ENCODE peak calls at places on chromosomes 16 and 17, in seven cellular contexts. W is A549, A is heart left ventricle, I is uterus, D is ovary, L is endothelial cell of umbilical vein, T is HepG2. V is an unnamed sample.

GRCh38 chr16:86039606-86040005 is 140.6 kb downstream of the IRF8 start:
- DNase-seq in W (no peak), A (no peak), I (no peak), D (no peak), L (no peak), T (no peak), V (no peak)

GRCh38 chr16:68328860-68329370 is 18.1 kb downstream of the PRMT7 start:
- DNase-seq in W (no peak), A (no peak), I (no peak), D (no peak), L (no peak), T (no peak), V (no peak)

GRCh38 chr17:58789831-58790230 is 34.2 kb downstream of the PPM1E start:
- DNase-seq in W (no peak), A (no peak), I (no peak), D (no peak), L (no peak), T (no peak), V (no peak)

GRCh38 chr16:77761204-77761603 is 27.2 kb upstream of the VAT1L start:
- DNase-seq in W (no peak), A (no peak), I (no peak), D (no peak), L (no peak), T (no peak), V (no peak)

GRCh38 chr17:38982858-38983746 is 15.9 kb upstream of the FBXO47 start:
- DNase-seq in W (peak; percentile 79), A (peak; percentile 39), I (peak; percentile 50), D (peak; percentile 39), L (peak; percentile 74), T (peak; percentile 69), V (peak; percentile 38)

GRCh38 chr17:58525239-58525638 is 10.8 kb upstream of the MTMR4 start:
- DNase-seq in W (no peak), A (no peak), I (peak; percentile 56), D (peak; percentile 50), L (peak; percentile 82), T (no peak), V (no peak)

GRCh38 chr17:2724783-2725164 is 13.2 kb upstream of the CLUH start:
- DNase-seq in W (peak; percentile 77), A (no peak), I (no peak), D (no peak), L (peak; percentile 19), T (no peak), V (no peak)

GRCh38 chr17:81324177-81324905 is 29.2 kb upstream of the SLC38A10 start:
- DNase-seq in W (no peak), A (no peak), I (no peak), D (no peak), L (no peak), T (no peak), V (no peak)

GRCh38 chr17:42061641-42062487 is 11.5 kb upstream of the C17orf113 start:
- DNase-seq in W (no peak), A (no peak), I (no peak), D (no peak), L (no peak), T (no peak), V (no peak)

GRCh38 chr17:32777436-32777835 is 99.5 kb downstream of the MYO1D start:
- DNase-seq in W (peak; percentile 21), A (no peak), I (no peak), D (no peak), L (no peak), T (no peak), V (no peak)

GRCh38 chr16:74720579-74720978 is 19.9 kb upstream of the MLKL start:
- DNase-seq in W (no peak), A (no peak), I (no peak), D (no peak), L (no peak), T (no peak), V (no peak)

GRCh38 chr16:3161235-3162018 is 26.6 kb upstream of the OR1F1 start:
- DNase-seq in W (peak; percentile 59), A (no peak), I (no peak), D (no peak), L (no peak), T (no peak), V (no peak)

GRCh38 chr16:21566891-21567414 is 32.4 kb upstream of the METTL9 start:
- DNase-seq in W (no peak), A (no peak), I (peak; percentile 3), D (no peak), L (no peak), T (no peak), V (no peak)

GRCh38 chr17:8110456-8110804 is 7.9 kb downstream of the ALOXE3 start:
- DNase-seq in W (no peak), A (no peak), I (no peak), D (no peak), L (no peak), T (no peak), V (no peak)

GRCh38 chr16:20327444-20328041 is at the start of gene GP2:
- DNase-seq in W (no peak), A (no peak), I (no peak), D (no peak), L (no peak), T (peak; percentile 45), V (no peak)

GRCh38 chr16:67404740-67405226 is 11.5 kb upstream of the TPPP3 start:
- DNase-seq in W (no peak), A (no peak), I (no peak), D (no peak), L (no peak), T (no peak), V (no peak)

GRCh38 chr16:89216315-89217137 is 977 bp upstream of the ZNF778 start:
- DNase-seq in W (peak; percentile 79), A (peak; percentile 82), I (peak; percentile 76), D (peak; percentile 82), L (peak; percentile 85), T (peak; percentile 82), V (peak; percentile 69)

GRCh38 chr17:49509588-49509917 is 14.5 kb downstream of the NGFR start:
- DNase-seq in W (no peak), A (no peak), I (no peak), D (no peak), L (no peak), T (no peak), V (no peak)

GRCh38 chr17:79000396-79001189 is 9.0 kb downstream of the CANT1 start:
- DNase-seq in W (no peak), A (no peak), I (peak; percentile 12), D (peak; percentile 26), L (no peak), T (no peak), V (no peak)

GRCh38 chr17:17401271-17401781 is 75.5 kb upstream of the MED9 start:
- DNase-seq in W (peak; percentile 31), A (no peak), I (no peak), D (no peak), L (no peak), T (peak; percentile 56), V (peak; percentile 81)

GRCh38 chr17:31052187-31052889 is 42.4 kb upstream of the NF1 start:
- DNase-seq in W (no peak), A (peak; percentile 54), I (peak; percentile 55), D (no peak), L (no peak), T (peak; percentile 35), V (peak; percentile 53)

GRCh38 chr17:16384557-16384956 is 3.7 kb downstream of the UBB start:
- DNase-seq in W (no peak), A (no peak), I (no peak), D (no peak), L (no peak), T (no peak), V (no peak)

GRCh38 chr17:16381496-16381820 is 567 bp downstream of the UBB start:
- DNase-seq in W (no peak), A (no peak), I (no peak), D (no peak), L (no peak), T (no peak), V (no peak)

GRCh38 chr17:16379654-16380053 is 1.2 kb upstream of the UBB start:
- DNase-seq in W (no peak), A (no peak), I (no peak), D (no peak), L (no peak), T (peak; percentile 49), V (no peak)

GRCh38 chr17:16380640-16381495 is at the start of gene UBB:
- DNase-seq in W (peak; percentile 92), A (peak; percentile 98), I (peak; percentile 95), D (peak; percentile 90), L (peak; percentile 98), T (peak; percentile 94), V (peak; percentile 86)

GRCh38 chr17:16383216-16383615 is 2.3 kb downstream of the UBB start:
- DNase-seq in W (no peak), A (no peak), I (no peak), D (no peak), L (no peak), T (no peak), V (no peak)
- TF ChIP-seq POLR2A in W (no peak), A (no peak), I (no peak), D (no peak), L (peak; percentile 20), T (peak; percentile 45), V (no peak)

GRCh38 chr17:64262422-64263260 is at the start of gene TEX2:
- DNase-seq in W (peak; percentile 59), A (peak; percentile 56), I (peak; percentile 36), D (peak; percentile 49), L (peak; percentile 42), T (peak; percentile 39), V (peak; percentile 54)
- TF ChIP-seq POLR2A in W (peak; percentile 60), A (peak; percentile 65), I (peak; percentile 33), D (peak; percentile 48), L (peak; percentile 54), T (peak; percentile 43), V (peak; percentile 86)

GRCh38 chr17:4721203-4722135 is 9.8 kb upstream of the MED11 start:
- DNase-seq in W (peak; percentile 85), A (no peak), I (no peak), D (no peak), L (peak; percentile 55), T (peak; percentile 95), V (peak; percentile 51)
- TF ChIP-seq POLR2A in W (no peak), A (no peak), I (no peak), D (no peak), L (peak; percentile 25), T (peak; percentile 69), V (no peak)

GRCh38 chr17:77499699-77500435 is 359.1 kb downstream of the SEC14L1 start:
- DNase-seq in W (no peak), A (no peak), I (peak; percentile 15), D (no peak), L (no peak), T (no peak), V (no peak)
- TF ChIP-seq POLR2A in W (no peak), A (no peak), I (no peak), D (no peak), L (no peak), T (no peak), V (no peak)

DNA sequence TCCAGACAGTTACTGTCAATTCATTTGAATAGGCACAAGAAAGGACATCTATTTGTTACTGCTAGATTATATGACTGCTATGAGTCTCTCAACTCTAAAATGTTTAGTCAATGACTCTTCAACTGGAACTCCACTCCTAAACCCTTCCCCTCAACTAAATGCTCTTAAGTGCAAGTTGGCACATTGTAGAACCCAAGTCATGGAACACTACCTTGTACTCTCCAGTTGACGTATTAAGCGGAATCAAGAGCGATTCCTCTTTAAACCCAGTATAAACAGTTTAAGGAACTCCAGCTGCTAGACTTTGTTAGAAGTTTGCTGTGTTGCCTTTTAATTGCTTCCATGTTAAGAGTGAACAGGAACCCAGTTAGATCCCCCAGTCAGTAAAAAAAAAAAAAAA is 44.6 kb downstream of the STH start:
- DNase-seq in W (no peak), A (no peak), I (no peak), D (no peak), L (no peak), T (no peak), V (no peak)
- TF ChIP-seq POLR2A in W (no peak), A (no peak), I (no peak), D (no peak), L (no peak), T (no peak), V (no peak)